ENCODE peak calls at places on chromosomes 13 and 19, in four cellular contexts. One of them, this sample, is unnamed.
A peak's percentile ranks its signal among the peaks of the same experiment; 100 is the strongest.

GRCh38 chr13:103471896-103472295 is 405.7 kb upstream of the SLC10A2 start:
- DNase-seq in progenitor cell of endocrine pancreas: no peak
- DNase-seq in WTC11: peak; percentile 9
- DNase-seq in left ventricle myocardium superior: no peak
- DNase-seq in this sample: no peak

GRCh38 chr13:51246005-51246404 is 23.8 kb downstream of the FAM124A start:
- DNase-seq in progenitor cell of endocrine pancreas: no peak
- DNase-seq in WTC11: no peak
- DNase-seq in left ventricle myocardium superior: no peak
- DNase-seq in this sample: no peak

GRCh38 chr19:36051637-36052036 is 2.4 kb downstream of the THAP8 start:
- DNase-seq in progenitor cell of endocrine pancreas: no peak
- DNase-seq in WTC11: peak; percentile 48
- DNase-seq in left ventricle myocardium superior: no peak
- DNase-seq in this sample: no peak

GRCh38 chr19:41575998-41576397 is at the start of gene CEACAM21:
- DNase-seq in progenitor cell of endocrine pancreas: no peak
- DNase-seq in WTC11: no peak
- DNase-seq in left ventricle myocardium superior: peak; percentile 64
- DNase-seq in this sample: no peak

GRCh38 chr13:37226966-37227365 is 121.5 kb upstream of the CSNK1A1L start:
- DNase-seq in progenitor cell of endocrine pancreas: no peak
- DNase-seq in WTC11: no peak
- DNase-seq in left ventricle myocardium superior: no peak
- DNase-seq in this sample: no peak

GRCh38 chr13:46211521-46212351 is at the start of gene LRRC63:
- DNase-seq in progenitor cell of endocrine pancreas: peak; percentile 69
- DNase-seq in WTC11: peak; percentile 72
- DNase-seq in left ventricle myocardium superior: peak; percentile 88
- DNase-seq in this sample: peak; percentile 88

GRCh38 chr19:47615714-47616113 is 6.8 kb downstream of the BICRA start:
- DNase-seq in progenitor cell of endocrine pancreas: no peak
- DNase-seq in WTC11: no peak
- DNase-seq in left ventricle myocardium superior: no peak
- DNase-seq in this sample: no peak

GRCh38 chr13:89294115-89294867 is 1623.1 kb downstream of the SLITRK5 start:
- DNase-seq in progenitor cell of endocrine pancreas: no peak
- DNase-seq in WTC11: no peak
- DNase-seq in left ventricle myocardium superior: no peak
- DNase-seq in this sample: no peak

GRCh38 chr13:84126671-84127171 is 244.4 kb upstream of the SLITRK1 start:
- DNase-seq in progenitor cell of endocrine pancreas: no peak
- DNase-seq in WTC11: no peak
- DNase-seq in left ventricle myocardium superior: no peak
- DNase-seq in this sample: no peak

This sample was measured in osteocyte.